ENCODE peak calls at places on chromosomes 7 and 10, in six cellular contexts. L is psoas muscle, J is aorta, M is GM23248, F is tibial artery, V is iPS DF 6.9. X is an unnamed sample. For H3K9me3 and H3K27me3, the result is how much of the 10 kb centered on the place peaks cover.

GRCh38 chr7:40301486-40302065 is 166.8 kb downstream of the SUGCT start:
- DNase-seq in L (no peak), J (no peak), M (peak), F (no peak), V (no peak), X (no peak)

GRCh38 chr10:99548041-99548530 is 15.3 kb downstream of the NKX2-3 start:
- DNase-seq in L (no peak), J (no peak), M (peak), F (no peak), V (no peak), X (no peak)

GRCh38 chr7:93442478-93443224 is 131.9 kb downstream of the CALCR start:
- DNase-seq in L (no peak), J (no peak), M (peak), F (no peak), V (peak), X (no peak)

GRCh38 chr10:121873236-121873635 is 54.6 kb downstream of the ATE1 start:
- DNase-seq in L (no peak), J (no peak), M (no peak), F (no peak), V (no peak), X (no peak)

GRCh38 chr7:43727494-43727893 is 1.8 kb downstream of the COA1 start:
- DNase-seq in L (no peak), J (no peak), M (no peak), F (no peak), V (no peak), X (no peak)

GRCh38 chr7:77327067-77327931 is 88.8 kb downstream of the GSAP start:
- DNase-seq in L (no peak), J (no peak), M (peak), F (peak), V (no peak), X (peak)

GRCh38 chr10:31138026-31138553 is 106.4 kb upstream of the ZNF438 start:
- DNase-seq in L (no peak), J (no peak), M (no peak), F (no peak), V (no peak), X (no peak)

GRCh38 chr10:102657984-102658724 is 13.9 kb downstream of the TRIM8 start:
- DNase-seq in L (peak), J (no peak), M (no peak), F (no peak), V (no peak), X (no peak)

GRCh38 chr7:114527589-114527988 is 113.0 kb downstream of the FOXP2 start:
- DNase-seq in L (no peak), J (no peak), M (no peak), F (no peak), V (no peak), X (no peak)

GRCh38 chr10:88065384-88066049 is 202.1 kb downstream of the PTEN start:
- DNase-seq in L (no peak), J (no peak), M (no peak), F (no peak), V (no peak), X (no peak)

GRCh38 chr10:98536551-98536950 is 89.8 kb upstream of the HPS1 start:
- DNase-seq in L (no peak), J (no peak), M (peak), F (no peak), V (no peak), X (no peak)

GRCh38 chr10:101219137-101219945 is 9.9 kb downstream of the LBX1 start:
- DNase-seq in L (no peak), J (no peak), M (no peak), F (no peak), V (no peak), X (no peak)

GRCh38 chr10:72375585-72375984 is 20.9 kb upstream of the DNAJB12 start:
- DNase-seq in L (no peak), J (peak), M (no peak), F (no peak), V (no peak), X (no peak)

GRCh38 chr10:59774451-59774850 is 21.2 kb upstream of the MRLN start:
- DNase-seq in L (no peak), J (no peak), M (no peak), F (no peak), V (no peak), X (no peak)

GRCh38 chr10:128557149-128557548 is 430.9 kb upstream of the MKI67 start:
- DNase-seq in L (no peak), J (no peak), M (no peak), F (no peak), V (no peak), X (no peak)

GRCh38 chr10:4568731-4569130 is 257.3 kb upstream of the AKR1E2 start:
- DNase-seq in L (no peak), J (no peak), M (no peak), F (no peak), V (no peak), X (no peak)

GRCh38 chr10:130043491-130043890 is 67.1 kb downstream of the C10orf143 start:
- DNase-seq in L (no peak), J (peak), M (no peak), F (peak), V (no peak), X (no peak)

GRCh38 chr10:86759073-86759672 is 2.8 kb downstream of the BMPR1A start:
- DNase-seq in L (no peak), J (no peak), M (peak), F (no peak), V (no peak), X (no peak)

GRCh38 chr7:17941171-17941490 is 837 bp upstream of the SNX13 start:
- DNase-seq in L (no peak), J (no peak), M (peak), F (no peak), V (no peak), X (no peak)

GRCh38 chr7:33770581-33770980 is 134.8 kb upstream of the BMPER start:
- DNase-seq in L (no peak), J (no peak), M (peak), F (no peak), V (no peak), X (no peak)

GRCh38 chr7:117020605-117021002 is 67.3 kb downstream of the ST7 start:
- DNase-seq in L (no peak), J (no peak), M (no peak), F (no peak), V (no peak), X (no peak)

GRCh38 chr10:22022257-22023051 is 18.9 kb upstream of the DNAJC1 start:
- DNase-seq in L (no peak), J (no peak), M (no peak), F (no peak), V (no peak), X (peak)

GRCh38 chr7:103432713-103433112 is 13.3 kb downstream of the SLC26A5 start:
- DNase-seq in L (no peak), J (no peak), M (no peak), F (no peak), V (no peak), X (no peak)

GRCh38 chr7:45359781-45360180 is 202.2 kb downstream of the RAMP3 start:
- DNase-seq in L (no peak), J (no peak), M (no peak), F (no peak), V (no peak), X (no peak)

GRCh38 chr7:24869572-24869971 is 110.4 kb downstream of the OSBPL3 start:
- DNase-seq in L (no peak), J (no peak), M (peak), F (no peak), V (no peak), X (no peak)

GRCh38 chr7:101031082-101031481 is 11.2 kb downstream of the MUC17 start:
- DNase-seq in L (no peak), J (no peak), M (no peak), F (no peak), V (no peak), X (no peak)

GRCh38 chr7:101688183-101688831 is 59.2 kb upstream of the MYL10 start:
- DNase-seq in L (peak), J (peak), M (peak), F (peak), V (no peak), X (peak)

GRCh38 chr10:100065084-100065660 is 16.5 kb downstream of the CPN1 start:
- DNase-seq in L (no peak), J (no peak), M (no peak), F (no peak), V (no peak), X (no peak)

GRCh38 chr10:69318997-69319727 is 40.9 kb downstream of the HK1 start:
- DNase-seq in L (peak), J (peak), M (peak), F (peak), V (no peak), X (peak)

GRCh38 chr10:58810751-58811150 is 298.1 kb downstream of the BICC1 start:
- DNase-seq in L (no peak), J (no peak), M (no peak), F (no peak), V (no peak), X (no peak)

GRCh38 chr7:107560898-107561516 is 2.7 kb downstream of the COG5 start:
- DNase-seq in L (no peak), J (no peak), M (no peak), F (no peak), V (no peak), X (no peak)

GRCh38 chr7:35261476-35262285 is 7.8 kb upstream of the TBX20 start:
- DNase-seq in L (no peak), J (no peak), M (no peak), F (no peak), V (no peak), X (no peak)

GRCh38 chr7:84477786-84478405 is 283.3 kb upstream of the SEMA3A start:
- DNase-seq in L (no peak), J (no peak), M (no peak), F (no peak), V (no peak), X (no peak)

GRCh38 chr10:571643-572042 is 117.8 kb downstream of the DIP2C start:
- DNase-seq in L (no peak), J (no peak), M (peak), F (no peak), V (no peak), X (no peak)

GRCh38 chr7:27921081-27921836 is 181.3 kb downstream of the TAX1BP1 start:
- DNase-seq in L (no peak), J (no peak), M (peak), F (no peak), V (no peak), X (no peak)

GRCh38 chr10:26887611-26888215 is 27.0 kb upstream of the ABI1 start:
- DNase-seq in L (no peak), J (no peak), M (peak), F (no peak), V (no peak), X (no peak)

GRCh38 chr7:149568218-149568617 is 70.6 kb upstream of the ZNF746 start:
- DNase-seq in L (no peak), J (no peak), M (no peak), F (no peak), V (no peak), X (no peak)
- H3K9me3 ChIP-seq in L (under half), J (under half), M (under half), F (under half), V (under half), X (under half)

DNA sequence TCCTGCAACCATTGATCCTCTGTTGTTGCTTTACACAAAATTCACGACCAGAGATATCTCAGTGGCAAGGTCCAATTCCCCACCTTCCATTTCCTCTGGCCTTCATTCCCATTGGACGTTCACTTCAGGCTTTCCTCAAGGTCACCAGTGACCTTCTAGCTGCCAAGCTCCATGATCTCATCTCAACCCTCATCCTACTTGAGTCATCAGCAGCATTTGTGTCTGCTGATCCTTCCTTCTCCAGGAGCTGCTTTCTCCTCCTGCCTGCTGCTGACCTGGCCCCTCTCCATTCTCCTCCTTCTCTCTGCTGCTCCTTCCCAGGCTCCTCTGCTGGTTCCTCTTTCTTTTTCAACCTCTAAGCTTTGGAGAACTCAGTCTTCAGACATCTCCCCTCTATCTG is 66.2 kb upstream of the C10orf90 start:
- DNase-seq in L (no peak), J (no peak), M (peak), F (no peak), V (no peak), X (no peak)
- H3K27me3 ChIP-seq in L (under half), J (under half), M (under half), F (under half), V (under half), X (under half)

DNA sequence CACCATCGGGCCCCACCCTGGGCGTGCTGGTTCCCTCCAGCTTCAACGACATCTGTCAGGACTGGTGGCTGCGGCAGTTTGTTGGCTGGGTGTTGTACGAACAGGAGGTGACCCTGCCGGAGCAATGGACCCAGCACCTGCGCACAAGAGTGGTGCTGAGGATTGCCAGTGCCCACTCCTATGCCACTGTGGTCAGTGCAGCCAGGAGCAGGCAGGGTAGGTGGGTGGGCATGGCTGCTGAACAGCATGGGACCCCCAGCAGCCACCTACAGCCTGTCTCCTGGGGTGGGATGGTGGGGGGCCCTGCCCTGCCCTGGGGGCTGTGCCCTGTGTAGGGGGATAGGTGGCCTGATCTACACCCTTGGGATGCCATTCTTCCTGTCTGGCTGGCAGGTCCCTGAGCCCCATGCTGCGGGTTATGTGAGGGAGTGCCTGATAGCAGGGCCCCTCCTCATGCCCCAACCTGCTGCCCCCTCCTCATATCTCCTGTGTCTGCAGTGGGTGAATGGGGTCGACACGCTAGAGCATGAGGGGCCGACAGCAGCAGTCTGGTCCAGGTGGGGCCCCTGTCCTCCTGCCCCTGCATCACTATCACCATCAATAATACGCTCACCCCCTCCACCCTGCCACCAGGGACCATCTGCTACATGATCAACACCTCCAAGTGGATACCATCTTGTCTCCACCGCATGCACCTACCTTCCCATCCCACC is 56.9 kb downstream of the ZNF727 start:
- DNase-seq in L (no peak), J (peak), M (no peak), F (peak), V (no peak), X (no peak)
- H3K9me3 ChIP-seq in L (under half), J (under half), M (under half), F (half or more), V (under half), X (under half)

GRCh38 chr7:155483868-155484325 is 26.0 kb downstream of the EN2 start:
- DNase-seq in L (no peak), J (no peak), M (no peak), F (no peak), V (no peak), X (no peak)

GRCh38 chr7:155482511-155483183 is 24.7 kb downstream of the EN2 start:
- DNase-seq in L (no peak), J (no peak), M (no peak), F (no peak), V (no peak), X (no peak)

GRCh38 chr7:155483245-155483644 is 25.3 kb downstream of the EN2 start:
- DNase-seq in L (no peak), J (no peak), M (no peak), F (no peak), V (no peak), X (no peak)

GRCh38 chr7:155486783-155487508 is 29.0 kb downstream of the EN2 start:
- DNase-seq in L (no peak), J (peak), M (no peak), F (no peak), V (no peak), X (no peak)

DNA sequence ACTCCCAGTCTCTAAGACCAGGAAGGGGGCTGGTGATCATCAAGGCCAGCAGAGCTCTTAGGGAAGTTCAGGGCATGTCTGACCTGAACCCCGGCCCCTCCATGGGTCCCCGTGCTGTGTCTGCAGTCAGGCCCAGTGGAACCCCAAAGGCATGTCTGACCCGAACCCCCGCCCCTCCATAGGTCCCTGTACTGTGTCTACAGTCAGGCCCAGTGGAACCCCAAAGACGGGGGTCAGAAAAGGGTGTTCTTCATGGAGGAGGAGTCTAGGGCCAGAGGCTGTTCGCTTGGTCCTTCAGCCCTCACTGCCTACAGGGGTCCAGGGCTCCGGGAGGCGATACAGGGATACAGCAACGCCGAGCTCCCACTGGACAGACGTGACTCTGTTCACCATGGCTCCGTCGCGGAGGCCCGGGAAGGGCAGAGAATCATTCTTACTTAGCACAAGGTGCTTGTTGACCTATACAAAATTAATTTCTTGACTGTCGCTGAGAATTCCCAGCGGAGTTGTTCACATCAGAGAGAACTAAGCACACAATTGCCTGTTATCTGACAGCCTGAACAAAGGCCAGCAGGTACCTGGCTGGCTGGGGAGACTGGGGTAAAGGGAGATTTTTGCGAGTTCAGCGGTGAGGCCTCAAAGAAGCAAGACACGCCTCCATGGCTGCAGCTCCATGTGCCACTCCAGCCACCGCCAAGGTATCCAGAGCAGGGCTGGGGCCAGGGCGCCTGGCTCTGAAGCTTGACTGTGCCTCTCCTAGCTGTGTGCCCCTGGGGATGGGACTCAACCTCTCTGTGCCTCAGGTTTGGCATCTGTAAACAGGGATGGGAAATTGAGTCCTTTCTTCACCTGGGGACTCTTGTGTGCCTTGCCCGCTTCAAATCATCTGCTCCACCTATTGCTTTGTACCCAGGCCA is 26.8 kb downstream of the EN2 start:
- DNase-seq in L (no peak), J (peak), M (no peak), F (no peak), V (no peak), X (no peak)
- H3K27me3 ChIP-seq in L (under half), J (under half), M (under half), F (half or more), V (under half), X (under half)

GRCh38 chr7:158366916-158367633 is 220.5 kb downstream of the PTPRN2 start:
- DNase-seq in L (no peak), J (peak), M (no peak), F (no peak), V (no peak), X (no peak)

GRCh38 chr7:158369866-158370265 is 217.8 kb downstream of the PTPRN2 start:
- DNase-seq in L (no peak), J (peak), M (no peak), F (peak), V (no peak), X (no peak)

GRCh38 chr7:158368449-158368848 is 219.2 kb downstream of the PTPRN2 start:
- DNase-seq in L (no peak), J (peak), M (no peak), F (no peak), V (no peak), X (no peak)

GRCh38 chr7:158367634-158367982 is 220.0 kb downstream of the PTPRN2 start:
- DNase-seq in L (no peak), J (no peak), M (no peak), F (no peak), V (no peak), X (no peak)

GRCh38 chr7:158369290-158369689 is 218.3 kb downstream of the PTPRN2 start:
- DNase-seq in L (no peak), J (peak), M (no peak), F (peak), V (no peak), X (no peak)
- H3K9me3 ChIP-seq in L (under half), J (under half), M (under half), F (under half), V (under half), X (under half)

GRCh38 chr10:2928219-2928840 is 139.0 kb upstream of the PFKP start:
- DNase-seq in L (peak), J (no peak), M (peak), F (peak), V (peak), X (peak)
- H3K27me3 ChIP-seq in L (under half), J (under half), M (under half), F (under half), V (under half), X (under half)

GRCh38 chr7:157909370-157909769 is 572.6 kb downstream of the DNAJB6 start:
- DNase-seq in L (no peak), J (peak), M (no peak), F (peak), V (no peak), X (no peak)

GRCh38 chr7:157906583-157906982 is 569.8 kb downstream of the DNAJB6 start:
- DNase-seq in L (no peak), J (no peak), M (no peak), F (peak), V (no peak), X (no peak)

GRCh38 chr7:157907091-157907490 is 570.3 kb downstream of the DNAJB6 start:
- DNase-seq in L (no peak), J (no peak), M (no peak), F (peak), V (no peak), X (no peak)

GRCh38 chr7:157910446-157910845 is 573.6 kb downstream of the DNAJB6 start:
- DNase-seq in L (no peak), J (peak), M (no peak), F (peak), V (no peak), X (no peak)

GRCh38 chr7:157907998-157908782 is 571.4 kb downstream of the DNAJB6 start:
- DNase-seq in L (no peak), J (no peak), M (no peak), F (peak), V (no peak), X (no peak)
- H3K9me3 ChIP-seq in L (under half), J (under half), M (under half), F (under half), V (under half), X (under half)

X was measured in gastrocnemius medialis.